ENCODE peak calls at places on chromosomes 16 and 17, in four cellular contexts. N is IMR-90, H is K562, V is HepG2. E is an unnamed sample.

GRCh38 chr16:30895592-30896202 is 717 bp upstream of the CTF1 start:
- DNase-seq in N (no peak), H (peak), V (no peak), E (peak)

GRCh38 chr17:45093444-45094110 is 32.5 kb downstream of the NMT1 start:
- DNase-seq in N (no peak), H (no peak), V (no peak), E (no peak)

GRCh38 chr17:8701754-8702153 is 42.9 kb downstream of the CCDC42 start:
- DNase-seq in N (no peak), H (no peak), V (no peak), E (no peak)

GRCh38 chr17:44778656-44779210 is 19.9 kb downstream of the ADAM11 start:
- DNase-seq in N (no peak), H (no peak), V (no peak), E (no peak)

GRCh38 chr16:10979717-10980601 is 35.6 kb downstream of the CLEC16A start:
- DNase-seq in N (no peak), H (no peak), V (peak), E (no peak)

GRCh38 chr17:72386619-72387237 is 265.9 kb downstream of the SOX9 start:
- DNase-seq in N (no peak), H (no peak), V (peak), E (peak)

GRCh38 chr17:44875761-44876160 is 23.5 kb downstream of the EFTUD2 start:
- DNase-seq in N (no peak), H (no peak), V (no peak), E (no peak)

GRCh38 chr16:9647981-9648701 is 534.1 kb downstream of the GRIN2A start:
- DNase-seq in N (no peak), H (peak), V (peak), E (peak)

GRCh38 chr16:73713301-73713700 is 583.3 kb upstream of the PSMD7 start:
- DNase-seq in N (no peak), H (no peak), V (no peak), E (no peak)

GRCh38 chr17:27793168-27793905 is 7.0 kb downstream of the NOS2 start:
- DNase-seq in N (no peak), H (peak), V (no peak), E (no peak)

GRCh38 chr17:66354981-66355380 is 52.6 kb downstream of the PRKCA start:
- DNase-seq in N (peak), H (no peak), V (no peak), E (no peak)

GRCh38 chr17:29682054-29682453 is 59.3 kb upstream of the CORO6 start:
- DNase-seq in N (no peak), H (no peak), V (no peak), E (no peak)

GRCh38 chr16:80107900-80108299 is 432.9 kb upstream of the DYNLRB2 start:
- DNase-seq in N (no peak), H (no peak), V (no peak), E (no peak)

GRCh38 chr17:47066095-47066494 is 87.0 kb upstream of the RPRML start:
- DNase-seq in N (no peak), H (peak), V (no peak), E (peak)

GRCh38 chr17:13874134-13874533 is 195.2 kb upstream of the COX10 start:
- DNase-seq in N (no peak), H (no peak), V (no peak), E (no peak)

GRCh38 chr17:73991260-73991659 is 212.2 kb upstream of the RPL38 start:
- DNase-seq in N (no peak), H (no peak), V (no peak), E (no peak)

GRCh38 chr16:81748476-81749198 is 30.5 kb upstream of the PLCG2 start:
- DNase-seq in N (no peak), H (no peak), V (no peak), E (no peak)

GRCh38 chr16:75477680-75478473 is 13.4 kb upstream of the TMEM170A start:
- DNase-seq in N (no peak), H (no peak), V (no peak), E (no peak)
- TF ChIP-seq MAZ in N (no peak), H (no peak), V (no peak), E (no peak)

DNA sequence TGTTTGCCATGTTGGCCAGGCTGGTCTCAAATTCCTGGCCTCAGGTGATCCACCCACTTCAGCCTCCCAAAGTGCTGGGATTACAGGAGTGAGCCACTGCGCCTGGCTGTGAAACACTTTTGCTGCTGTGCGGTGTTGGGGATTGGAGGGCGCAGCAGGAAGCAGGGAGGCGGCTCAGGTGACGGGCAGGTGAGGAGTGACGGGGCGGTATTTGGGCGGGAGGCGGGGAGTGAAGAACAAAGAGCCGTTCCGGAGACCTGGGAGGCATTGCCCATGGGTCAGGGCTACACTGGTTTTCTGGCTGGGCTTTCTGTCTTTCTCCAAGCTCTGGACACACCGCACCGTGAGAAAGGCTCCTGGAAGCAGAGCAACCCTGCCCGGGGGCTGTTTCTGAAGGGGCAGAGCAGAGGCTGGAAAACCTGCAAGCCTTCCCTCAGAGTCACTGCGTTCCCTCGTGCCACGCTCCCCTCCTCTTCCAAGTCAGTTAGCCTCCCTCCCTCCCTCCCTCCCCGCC is 22.1 kb downstream of the CRISPLD2 start:
- DNase-seq in N (no peak), H (no peak), V (no peak), E (no peak)
- TF ChIP-seq MAZ in N (no peak), H (no peak), V (no peak), E (no peak)

DNA sequence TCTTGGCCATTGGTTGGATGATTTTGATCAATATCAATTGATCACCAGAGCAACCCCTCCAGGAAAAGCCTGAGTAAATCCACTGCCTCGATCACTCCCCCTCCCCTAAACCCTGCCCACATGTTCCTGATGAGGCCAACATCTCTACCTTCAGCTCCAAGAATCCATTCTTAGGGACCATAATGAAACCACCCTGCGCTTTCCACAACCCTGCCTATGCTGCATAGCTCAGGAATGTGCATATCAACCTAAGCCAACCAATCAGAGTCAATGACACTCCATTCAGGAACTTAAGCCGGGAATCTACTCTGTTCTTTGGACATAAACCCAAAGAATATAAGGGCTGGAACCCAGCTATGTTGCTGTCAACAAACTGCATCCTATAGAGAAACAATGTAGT is 86.3 kb downstream of the MYH11 start:
- DNase-seq in N (peak), H (no peak), V (no peak), E (no peak)
- TF ChIP-seq MAZ in N (no peak), H (no peak), V (no peak), E (no peak)

GRCh38 chr16:87955302-87956168 is 4.3 kb downstream of the BANP start:
- DNase-seq in N (peak), H (no peak), V (no peak), E (no peak)
- TF ChIP-seq MAZ in N (no peak), H (no peak), V (no peak), E (no peak)

GRCh38 chr17:19457830-19458271 is 46.8 kb downstream of the RNF112 start:
- DNase-seq in N (no peak), H (no peak), V (no peak), E (no peak)

GRCh38 chr17:19461681-19462080 is 50.6 kb downstream of the RNF112 start:
- DNase-seq in N (no peak), H (no peak), V (no peak), E (no peak)

GRCh38 chr17:19464033-19465026 is 53.3 kb downstream of the RNF112 start:
- DNase-seq in N (peak), H (no peak), V (no peak), E (no peak)

GRCh38 chr17:19460695-19461094 is 49.7 kb downstream of the RNF112 start:
- DNase-seq in N (no peak), H (no peak), V (no peak), E (no peak)

GRCh38 chr17:19461139-19461538 is 50.1 kb downstream of the RNF112 start:
- DNase-seq in N (no peak), H (no peak), V (no peak), E (no peak)
- TF ChIP-seq MAZ in N (no peak), H (no peak), V (no peak), E (no peak)

GRCh38 chr16:4385066-4385788 is 13.6 kb downstream of the VASN start:
- DNase-seq in N (no peak), H (peak), V (no peak), E (no peak)
- TF ChIP-seq MAZ in N (no peak), H (no peak), V (no peak), E (no peak)

GRCh38 chr17:57889892-57890856 is 40.3 kb upstream of the MRPS23 start:
- DNase-seq in N (peak), H (no peak), V (no peak), E (peak)
- TF ChIP-seq MAZ in N (peak), H (no peak), V (no peak), E (no peak)